ENCODE peak calls at places on chromosome 20, in ten cellular contexts. J, V, U, Q, X, F, M, I, R and W are unnamed samples.

GRCh38 chr20:63232235-63233060 is 3.3 kb upstream of the BIRC7 start:
- DNase-seq in V (no peak), J (no peak), M (no peak), U (peak), X (peak), R (no peak), Q (no peak), I (peak), F (no peak), W (no peak)

GRCh38 chr20:14512856-14513255 is 175.4 kb upstream of the FLRT3 start:
- DNase-seq in X (no peak), U (no peak), Q (no peak), F (no peak), J (no peak), V (no peak), R (no peak), M (no peak), I (peak), W (peak)

GRCh38 chr20:22686097-22686496 is 101.7 kb upstream of the FOXA2 start:
- DNase-seq in R (peak), Q (no peak), I (peak), X (peak), U (peak), J (peak), F (peak), M (peak), V (no peak), W (peak)

GRCh38 chr20:58511364-58511763 is 3.8 kb downstream of the APCDD1L start:
- DNase-seq in X (peak), R (no peak), U (peak), J (no peak), F (no peak), M (peak), Q (no peak), I (peak), V (no peak), W (peak)

GRCh38 chr20:32457476-32457986 is 99.4 kb downstream of the ASXL1 start:
- DNase-seq in I (peak), J (peak), X (peak), R (peak), M (peak), F (no peak), V (no peak), Q (no peak), U (peak), W (peak)

GRCh38 chr20:30610044-30610693 is 647.3 kb upstream of the DEFB115 start:
- DNase-seq in J (no peak), M (no peak), Q (no peak), V (no peak), X (no peak), F (no peak), R (no peak), I (no peak), U (no peak), W (no peak)

GRCh38 chr20:36147707-36148106 is 6.8 kb upstream of the EPB41L1 start:
- DNase-seq in U (peak), Q (no peak), F (no peak), J (no peak), X (peak), V (no peak), I (peak), R (no peak), M (no peak), W (no peak)

GRCh38 chr20:36585410-36586125 is 12.2 kb downstream of the TGIF2 start:
- DNase-seq in F (no peak), U (peak), J (no peak), Q (no peak), V (no peak), M (peak), I (peak), R (no peak), X (peak), W (peak)

GRCh38 chr20:50980071-50980681 is 21.6 kb downstream of the MOCS3 start:
- DNase-seq in J (no peak), M (peak), V (no peak), R (no peak), Q (peak), I (peak), F (no peak), U (peak), X (peak), W (no peak)

GRCh38 chr20:57843941-57844625 is 134.3 kb upstream of the PMEPA1 start:
- DNase-seq in U (no peak), I (no peak), Q (no peak), X (no peak), V (no peak), F (no peak), J (no peak), M (no peak), R (no peak), W (no peak)

GRCh38 chr20:25058051-25058796 is at the start of gene ACSS1:
- DNase-seq in F (peak), M (peak), Q (peak), J (peak), V (peak), X (peak), I (peak), U (peak), R (peak), W (peak)

GRCh38 chr20:40481337-40481736 is 207.7 kb downstream of the MAFB start:
- DNase-seq in I (no peak), X (no peak), V (no peak), R (no peak), J (no peak), Q (no peak), F (no peak), U (peak), M (no peak), W (no peak)

GRCh38 chr20:50918403-50918802 is 12.8 kb downstream of the ADNP start:
- DNase-seq in Q (no peak), J (no peak), R (no peak), F (no peak), U (peak), I (peak), M (no peak), X (no peak), V (no peak), W (no peak)

GRCh38 chr20:36070451-36070850 is 84.1 kb upstream of the EPB41L1 start:
- DNase-seq in I (no peak), R (no peak), M (no peak), F (peak), X (no peak), J (no peak), V (peak), U (no peak), Q (no peak), W (peak)

GRCh38 chr20:60206259-60206658 is 248.0 kb downstream of the CDH26 start:
- DNase-seq in F (peak), V (no peak), R (peak), Q (no peak), I (peak), X (peak), U (peak), J (no peak), M (peak), W (peak)

GRCh38 chr20:46275091-46275490 is 33.2 kb downstream of the CDH22 start:
- DNase-seq in V (no peak), J (no peak), F (no peak), X (no peak), U (no peak), I (no peak), Q (no peak), M (no peak), R (no peak), W (peak)

GRCh38 chr20:771741-772464 is 3.6 kb upstream of the SLC52A3 start:
- DNase-seq in F (no peak), J (no peak), M (no peak), R (no peak), I (no peak), Q (no peak), X (no peak), U (no peak), V (no peak), W (no peak)

GRCh38 chr20:1825492-1825891 is 69.7 kb upstream of the SIRPA start:
- DNase-seq in M (no peak), Q (no peak), V (no peak), X (no peak), J (no peak), F (no peak), I (peak), U (no peak), R (no peak), W (no peak)

GRCh38 chr20:49821381-49821780 is 8.8 kb downstream of the SLC9A8 start:
- DNase-seq in R (no peak), X (peak), M (no peak), V (no peak), F (no peak), U (peak), I (no peak), J (no peak), Q (no peak), W (no peak)

GRCh38 chr20:51938557-51939324 is 136.4 kb upstream of the SALL4 start:
- DNase-seq in I (peak), M (peak), Q (no peak), V (no peak), X (no peak), U (no peak), F (no peak), R (no peak), J (no peak), W (peak)

GRCh38 chr20:22617160-22617559 is 32.8 kb upstream of the FOXA2 start:
- DNase-seq in X (no peak), M (no peak), F (peak), R (no peak), J (peak), I (no peak), U (no peak), Q (no peak), V (no peak), W (peak)

GRCh38 chr20:50930139-50931047 is 844 bp downstream of the ADNP start:
- DNase-seq in X (no peak), V (no peak), F (peak), Q (no peak), I (no peak), J (peak), R (peak), U (no peak), M (peak), W (peak)

GRCh38 chr20:4797275-4797674 is 75.6 kb downstream of the PRND start:
- DNase-seq in Q (no peak), J (no peak), V (no peak), X (no peak), M (no peak), F (no peak), U (no peak), R (no peak), I (no peak), W (no peak)

GRCh38 chr20:45792513-45793118 is 862 bp downstream of the DNTTIP1 start:
- DNase-seq in V (no peak), I (no peak), J (no peak), F (no peak), X (no peak), U (no peak), Q (no peak), M (no peak), R (no peak), W (no peak)